ENCODE peak calls at places on chromosome 13, in five cellular contexts. One of them, this sample, is unnamed.

GRCh38 chr13:82701021-82701420 is 1181.3 kb downstream of the SLITRK1 start:
- DNase-seq in tibial nerve: no peak
- DNase-seq in thyroid gland: no peak
- DNase-seq in nucleus accumbens: no peak
- DNase-seq in mesendoderm: no peak
- DNase-seq in this sample: no peak

GRCh38 chr13:96229356-96229755 is 139.4 kb downstream of the HS6ST3 start:
- DNase-seq in mesendoderm: peak
- DNase-seq in thyroid gland: no peak
- DNase-seq in tibial nerve: no peak
- DNase-seq in nucleus accumbens: no peak
- DNase-seq in this sample: no peak

GRCh38 chr13:37747071-37747612 is 122.4 kb downstream of the TRPC4 start:
- DNase-seq in mesendoderm: no peak
- DNase-seq in nucleus accumbens: no peak
- DNase-seq in tibial nerve: no peak
- DNase-seq in thyroid gland: no peak
- DNase-seq in this sample: no peak

GRCh38 chr13:50676602-50677001 is 166.9 kb downstream of the DLEU7 start:
- DNase-seq in tibial nerve: no peak
- DNase-seq in nucleus accumbens: no peak
- DNase-seq in mesendoderm: peak
- DNase-seq in thyroid gland: peak
- DNase-seq in this sample: no peak

GRCh38 chr13:38804536-38804935 is 117.7 kb downstream of the FREM2 start:
- DNase-seq in mesendoderm: no peak
- DNase-seq in nucleus accumbens: no peak
- DNase-seq in tibial nerve: no peak
- DNase-seq in thyroid gland: no peak
- DNase-seq in this sample: no peak

GRCh38 chr13:109243311-109243951 is 543.0 kb downstream of the IRS2 start:
- DNase-seq in thyroid gland: no peak
- DNase-seq in tibial nerve: no peak
- DNase-seq in nucleus accumbens: no peak
- DNase-seq in mesendoderm: peak
- DNase-seq in this sample: no peak

GRCh38 chr13:32824061-32824460 is 192.2 kb upstream of the KL start:
- DNase-seq in nucleus accumbens: no peak
- DNase-seq in mesendoderm: peak
- DNase-seq in thyroid gland: no peak
- DNase-seq in tibial nerve: no peak
- DNase-seq in this sample: no peak

GRCh38 chr13:33228645-33229445 is 56.7 kb downstream of the STARD13 start:
- DNase-seq in thyroid gland: peak
- DNase-seq in mesendoderm: peak
- DNase-seq in tibial nerve: no peak
- DNase-seq in nucleus accumbens: no peak
- DNase-seq in this sample: no peak

GRCh38 chr13:75486146-75486545 is 4.2 kb upstream of the TBC1D4 start:
- DNase-seq in mesendoderm: peak
- DNase-seq in thyroid gland: no peak
- DNase-seq in tibial nerve: no peak
- DNase-seq in nucleus accumbens: no peak
- DNase-seq in this sample: no peak

GRCh38 chr13:84896128-84896527 is 903.1 kb downstream of the SLITRK6 start:
- DNase-seq in mesendoderm: peak
- DNase-seq in tibial nerve: no peak
- DNase-seq in thyroid gland: no peak
- DNase-seq in nucleus accumbens: peak
- DNase-seq in this sample: peak

GRCh38 chr13:21897140-21897539 is 226.3 kb downstream of the FGF9 start:
- DNase-seq in mesendoderm: no peak
- DNase-seq in nucleus accumbens: no peak
- DNase-seq in tibial nerve: no peak
- DNase-seq in thyroid gland: no peak
- DNase-seq in this sample: no peak

GRCh38 chr13:104869501-104869900 is 1666.0 kb downstream of the EFNB2 start:
- DNase-seq in mesendoderm: no peak
- DNase-seq in thyroid gland: no peak
- DNase-seq in tibial nerve: no peak
- DNase-seq in nucleus accumbens: no peak
- DNase-seq in this sample: no peak

GRCh38 chr13:109737606-109738005 is 48.8 kb downstream of the IRS2 start:
- DNase-seq in thyroid gland: no peak
- DNase-seq in tibial nerve: no peak
- DNase-seq in mesendoderm: no peak
- DNase-seq in nucleus accumbens: no peak
- DNase-seq in this sample: no peak

GRCh38 chr13:100646030-100646673 is 28.4 kb downstream of the TMTC4 start:
- DNase-seq in tibial nerve: no peak
- DNase-seq in mesendoderm: peak
- DNase-seq in thyroid gland: peak
- DNase-seq in nucleus accumbens: peak
- DNase-seq in this sample: peak

GRCh38 chr13:40148103-40148502 is 492.6 kb downstream of the COG6 start:
- DNase-seq in mesendoderm: no peak
- DNase-seq in thyroid gland: no peak
- DNase-seq in nucleus accumbens: no peak
- DNase-seq in tibial nerve: no peak
- DNase-seq in this sample: no peak

GRCh38 chr13:78247362-78247761 is 328.7 kb upstream of the EDNRB start:
- DNase-seq in mesendoderm: no peak
- DNase-seq in thyroid gland: no peak
- DNase-seq in nucleus accumbens: no peak
- DNase-seq in tibial nerve: no peak
- DNase-seq in this sample: no peak

GRCh38 chr13:51953347-51953746 is 57.9 kb downstream of the ATP7B start:
- DNase-seq in tibial nerve: no peak
- DNase-seq in nucleus accumbens: no peak
- DNase-seq in mesendoderm: no peak
- DNase-seq in thyroid gland: no peak
- DNase-seq in this sample: no peak

GRCh38 chr13:35712907-35713685 is 236.6 kb upstream of the MAB21L1 start:
- DNase-seq in mesendoderm: peak
- DNase-seq in nucleus accumbens: no peak
- DNase-seq in thyroid gland: no peak
- DNase-seq in tibial nerve: no peak
- DNase-seq in this sample: no peak

GRCh38 chr13:74270018-74270417 is 135.8 kb upstream of the KLF12 start:
- DNase-seq in nucleus accumbens: no peak
- DNase-seq in tibial nerve: no peak
- DNase-seq in thyroid gland: no peak
- DNase-seq in mesendoderm: peak
- DNase-seq in this sample: no peak

GRCh38 chr13:47046706-47047105 is 149.9 kb upstream of the HTR2A start:
- DNase-seq in mesendoderm: no peak
- DNase-seq in tibial nerve: no peak
- DNase-seq in thyroid gland: no peak
- DNase-seq in nucleus accumbens: no peak
- DNase-seq in this sample: no peak

GRCh38 chr13:95296326-95296939 is 4.8 kb downstream of the ABCC4 start:
- DNase-seq in mesendoderm: peak
- DNase-seq in thyroid gland: peak
- DNase-seq in nucleus accumbens: no peak
- DNase-seq in tibial nerve: no peak
- DNase-seq in this sample: no peak

GRCh38 chr13:20264271-20265018 is 32.3 kb upstream of the GJB6 start:
- DNase-seq in nucleus accumbens: no peak
- DNase-seq in mesendoderm: no peak
- DNase-seq in tibial nerve: no peak
- DNase-seq in thyroid gland: no peak
- DNase-seq in this sample: no peak

GRCh38 chr13:107466326-107466725 is 749.0 kb downstream of the LIG4 start:
- DNase-seq in thyroid gland: no peak
- DNase-seq in mesendoderm: peak
- DNase-seq in tibial nerve: no peak
- DNase-seq in nucleus accumbens: no peak
- DNase-seq in this sample: no peak

GRCh38 chr13:45007823-45008222 is 18.5 kb downstream of the GPALPP1 start:
- DNase-seq in mesendoderm: no peak
- DNase-seq in tibial nerve: no peak
- DNase-seq in nucleus accumbens: no peak
- DNase-seq in thyroid gland: no peak
- DNase-seq in this sample: no peak

GRCh38 chr13:43464578-43465264 is 322.1 kb downstream of the ENOX1 start:
- DNase-seq in tibial nerve: no peak
- DNase-seq in nucleus accumbens: no peak
- DNase-seq in thyroid gland: no peak
- DNase-seq in mesendoderm: no peak
- DNase-seq in this sample: no peak

This sample was measured in anterior cingulate cortex.